ENCODE peak calls at places on chromosomes 2 and 18, in ten cellular contexts. O is fibroblast of lung, P is uterus, G is HCT116, Z is left ventricle myocardium inferior, B is heart left ventricle, K is mammary epithelial cell, A is Peyer's patch, N is ovary, E is endothelial cell of umbilical vein. D is an unnamed sample.

GRCh38 chr2:160379399-160379798 is 114.2 kb downstream of the RBMS1 start:
- DNase-seq in O (peak), K (peak), B (no peak), E (no peak), Z (no peak), G (no peak), N (no peak), A (no peak), P (no peak), D (no peak)

GRCh38 chr18:40375811-40376210 is 1579.2 kb upstream of the PIK3C3 start:
- DNase-seq in Z (no peak), A (no peak), B (no peak), E (no peak), G (no peak), K (no peak), O (peak), N (no peak), P (no peak), D (no peak)

GRCh38 chr2:29603341-29603740 is 318.0 kb downstream of the ALK start:
- DNase-seq in E (no peak), G (no peak), P (no peak), N (no peak), O (no peak), K (no peak), B (no peak), A (no peak), Z (no peak), D (no peak)

GRCh38 chr2:197908940-197909339 is 104.5 kb downstream of the PLCL1 start:
- DNase-seq in Z (no peak), E (no peak), K (no peak), O (peak), N (no peak), P (no peak), G (no peak), A (no peak), B (no peak), D (no peak)

GRCh38 chr18:21955757-21956652 is 213.4 kb upstream of the GATA6 start:
- DNase-seq in Z (peak), B (peak), E (peak), A (peak), N (peak), G (peak), O (peak), K (peak), P (peak), D (peak)

GRCh38 chr2:190216829-190217228 is 102.8 kb downstream of the HIBCH start:
- DNase-seq in A (no peak), N (peak), O (no peak), Z (peak), K (no peak), G (no peak), B (peak), E (peak), P (peak), D (no peak)

GRCh38 chr2:168821992-168822391 is 19.6 kb downstream of the NOSTRIN start:
- DNase-seq in Z (no peak), A (no peak), E (no peak), G (no peak), B (no peak), K (no peak), N (no peak), P (no peak), O (no peak), D (no peak)

GRCh38 chr2:53787255-53787910 is 539 bp downstream of the ERLEC1 start:
- DNase-seq in K (peak), B (no peak), E (peak), G (no peak), Z (no peak), N (no peak), P (no peak), O (peak), A (no peak), D (no peak)

GRCh38 chr18:32135595-32135994 is 43.9 kb downstream of the RNF138 start:
- DNase-seq in B (no peak), A (no peak), K (no peak), G (no peak), O (no peak), P (no peak), E (no peak), N (no peak), Z (no peak), D (no peak)

GRCh38 chr2:161857936-161858335 is 216.1 kb downstream of the DPP4 start:
- DNase-seq in N (no peak), B (no peak), K (no peak), O (no peak), G (no peak), A (no peak), E (no peak), Z (no peak), P (no peak), D (no peak)

GRCh38 chr2:84649487-84650142 is 133.3 kb downstream of the DNAH6 start:
- DNase-seq in E (no peak), A (no peak), K (no peak), Z (no peak), N (no peak), P (no peak), G (no peak), O (no peak), B (no peak), D (no peak)

GRCh38 chr18:57737661-57738060 is 65.5 kb downstream of the ATP8B1 start:
- DNase-seq in A (no peak), B (peak), G (no peak), N (no peak), E (no peak), K (peak), P (peak), O (peak), Z (peak), D (peak)

GRCh38 chr2:241315879-241316700 is at the start of gene SEPTIN2:
- DNase-seq in A (peak), K (peak), Z (peak), O (peak), N (peak), P (peak), B (peak), G (peak), E (peak), D (peak)

GRCh38 chr2:177799531-177799930 is 273.0 kb downstream of the PDE11A start:
- DNase-seq in P (no peak), B (no peak), G (no peak), E (peak), A (no peak), K (no peak), O (peak), N (no peak), Z (no peak), D (no peak)

GRCh38 chr2:218216336-218216673 is 684 bp upstream of the ARPC2 start:
- DNase-seq in B (no peak), G (no peak), Z (peak), P (peak), N (peak), E (no peak), O (no peak), A (no peak), K (no peak), D (peak)

GRCh38 chr2:135132314-135132713 is 80.2 kb downstream of the RAB3GAP1 start:
- DNase-seq in O (peak), K (peak), G (no peak), A (no peak), N (no peak), E (no peak), P (no peak), B (no peak), Z (no peak), D (no peak)

GRCh38 chr2:215851091-215851490 is 162.3 kb downstream of the MREG start:
- DNase-seq in E (peak), N (no peak), B (no peak), P (no peak), O (peak), A (no peak), K (no peak), G (no peak), Z (no peak), D (no peak)

GRCh38 chr18:58391932-58392331 is 237.0 kb downstream of the ALPK2 start:
- DNase-seq in P (no peak), N (no peak), K (no peak), E (no peak), Z (no peak), O (no peak), G (no peak), B (no peak), A (no peak), D (no peak)

GRCh38 chr2:240623531-240624010 is 1.7 kb upstream of the GPR35 start:
- DNase-seq in Z (peak), O (no peak), K (no peak), B (peak), E (no peak), N (no peak), P (no peak), G (no peak), A (no peak), D (no peak)

GRCh38 chr18:2707559-2708168 is 52.1 kb downstream of the SMCHD1 start:
- DNase-seq in P (no peak), K (no peak), G (no peak), E (no peak), A (no peak), B (no peak), N (no peak), Z (no peak), O (peak), D (no peak)

GRCh38 chr2:171615071-171615470 is 72.2 kb upstream of the DYNC1I2 start:
- DNase-seq in A (no peak), K (no peak), P (no peak), Z (no peak), B (no peak), G (no peak), N (no peak), E (no peak), O (peak), D (no peak)

GRCh38 chr2:233829193-233830110 is 24.9 kb downstream of the HJURP start:
- DNase-seq in G (no peak), O (no peak), E (no peak), Z (no peak), K (no peak), N (no peak), P (no peak), B (no peak), A (no peak), D (no peak)

GRCh38 chr2:233831011-233831721 is 23.2 kb downstream of the HJURP start:
- DNase-seq in G (no peak), E (no peak), O (no peak), A (no peak), B (no peak), N (no peak), Z (no peak), P (no peak), K (peak), D (no peak)

GRCh38 chr2:233831861-233832260 is 22.5 kb downstream of the HJURP start:
- DNase-seq in E (no peak), K (no peak), P (no peak), A (no peak), Z (no peak), N (no peak), B (no peak), O (no peak), G (no peak), D (no peak)

GRCh38 chr2:233830111-233830760 is 24.1 kb downstream of the HJURP start:
- DNase-seq in G (no peak), Z (no peak), K (no peak), P (no peak), B (no peak), A (no peak), O (no peak), N (no peak), E (no peak), D (no peak)

DNA sequence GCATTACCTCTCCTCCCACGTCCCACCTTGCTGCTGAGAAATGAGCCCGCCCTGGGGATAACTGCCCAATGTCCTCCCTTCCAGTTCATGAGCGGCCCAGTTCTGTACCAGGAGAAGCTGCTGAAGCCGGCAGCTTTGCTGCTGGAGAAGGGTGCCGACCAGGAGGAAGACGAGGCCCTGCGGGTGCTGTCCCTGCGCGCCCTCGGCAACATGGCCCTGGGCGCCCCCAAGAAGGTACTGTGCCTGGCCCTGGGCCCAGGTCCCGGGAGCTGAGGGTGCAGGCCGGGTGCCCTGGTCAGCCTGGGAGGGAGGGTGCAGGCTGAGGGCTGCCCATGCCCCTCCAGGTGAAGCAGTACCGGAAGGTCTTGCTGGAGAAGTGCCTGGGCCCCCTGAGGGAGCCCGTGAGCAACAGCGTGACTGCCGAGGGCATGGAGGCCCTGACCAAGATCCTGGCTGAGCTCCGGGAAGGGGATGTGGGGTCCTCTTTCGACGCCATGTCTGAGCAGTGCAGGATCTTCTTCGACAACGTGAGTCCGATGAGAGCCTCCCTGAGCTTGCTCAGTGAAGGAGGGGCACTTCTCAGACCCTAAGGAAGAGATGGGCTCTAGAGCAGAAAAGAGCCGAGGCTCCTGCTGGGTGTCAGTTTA is 25.7 kb downstream of the HJURP start:
- DNase-seq in G (no peak), P (no peak), K (no peak), B (no peak), E (no peak), N (no peak), A (no peak), O (no peak), Z (no peak), D (no peak)
- TF ChIP-seq CTCF in G (no peak), P (no peak), K (no peak), B (no peak), E (no peak), N (no peak), A (no peak), O (no peak), Z (no peak), D (no peak)

GRCh38 chr2:79981316-79981715 is 323.2 kb downstream of the LRRTM1 start:
- DNase-seq in O (no peak), A (no peak), P (no peak), G (no peak), E (no peak), K (no peak), B (no peak), N (no peak), Z (no peak), D (no peak)
- H3K4me3 ChIP-seq in O (no peak), A (no peak), P (no peak), G (no peak), E (no peak), K (no peak), B (no peak), N (no peak), Z (no peak), D (no peak)

DNA sequence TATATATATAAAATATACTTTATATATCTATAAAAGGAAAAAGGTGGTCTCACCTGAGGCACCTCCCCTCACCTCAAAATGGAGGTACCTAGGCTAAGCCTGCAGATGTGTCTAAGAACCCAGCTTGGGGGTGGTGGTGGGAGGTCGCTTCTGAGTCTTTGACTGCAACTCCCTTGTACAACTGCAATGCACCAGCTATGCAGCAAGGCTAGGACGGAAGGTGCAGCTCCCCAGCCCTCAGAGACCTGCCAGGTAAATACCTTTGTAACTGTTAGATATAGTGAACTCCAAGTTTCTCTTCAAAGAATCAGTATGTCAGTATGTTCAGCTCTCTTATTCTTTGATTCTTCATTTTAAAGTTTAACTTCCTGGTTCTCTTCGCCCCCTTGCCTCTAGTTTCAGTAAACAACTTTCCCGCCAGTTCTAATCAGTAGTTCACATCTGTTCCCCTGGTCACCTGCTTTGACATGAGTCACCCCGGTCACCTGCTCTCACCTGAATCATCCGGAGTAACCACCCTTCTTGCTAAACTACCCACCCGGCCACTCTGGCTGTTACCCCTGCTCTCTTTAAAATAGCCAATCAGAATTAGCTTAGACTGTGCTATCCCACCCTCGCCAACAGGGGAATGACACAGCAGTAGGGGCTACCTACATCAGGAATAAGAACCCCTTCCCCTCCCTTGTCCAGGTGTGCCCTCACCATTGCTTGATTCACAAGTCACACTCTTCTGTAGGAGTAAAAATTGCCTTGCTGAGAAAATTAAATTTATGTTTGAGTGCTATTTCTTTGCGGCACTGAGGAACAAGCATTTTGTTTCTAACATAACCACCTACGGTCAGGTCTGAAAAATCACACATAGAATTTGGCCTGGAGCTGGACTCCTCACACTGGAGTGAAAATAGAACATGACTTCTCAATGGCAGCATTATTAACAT is 24.7 kb upstream of the IMPA2 start:
- DNase-seq in K (no peak), P (no peak), A (no peak), E (no peak), B (no peak), N (no peak), G (no peak), Z (no peak), O (no peak), D (no peak)
- H3K27ac ChIP-seq in K (no peak), P (no peak), A (no peak), E (no peak), B (no peak), N (no peak), G (no peak), Z (no peak), O (no peak), D (no peak)

DNA sequence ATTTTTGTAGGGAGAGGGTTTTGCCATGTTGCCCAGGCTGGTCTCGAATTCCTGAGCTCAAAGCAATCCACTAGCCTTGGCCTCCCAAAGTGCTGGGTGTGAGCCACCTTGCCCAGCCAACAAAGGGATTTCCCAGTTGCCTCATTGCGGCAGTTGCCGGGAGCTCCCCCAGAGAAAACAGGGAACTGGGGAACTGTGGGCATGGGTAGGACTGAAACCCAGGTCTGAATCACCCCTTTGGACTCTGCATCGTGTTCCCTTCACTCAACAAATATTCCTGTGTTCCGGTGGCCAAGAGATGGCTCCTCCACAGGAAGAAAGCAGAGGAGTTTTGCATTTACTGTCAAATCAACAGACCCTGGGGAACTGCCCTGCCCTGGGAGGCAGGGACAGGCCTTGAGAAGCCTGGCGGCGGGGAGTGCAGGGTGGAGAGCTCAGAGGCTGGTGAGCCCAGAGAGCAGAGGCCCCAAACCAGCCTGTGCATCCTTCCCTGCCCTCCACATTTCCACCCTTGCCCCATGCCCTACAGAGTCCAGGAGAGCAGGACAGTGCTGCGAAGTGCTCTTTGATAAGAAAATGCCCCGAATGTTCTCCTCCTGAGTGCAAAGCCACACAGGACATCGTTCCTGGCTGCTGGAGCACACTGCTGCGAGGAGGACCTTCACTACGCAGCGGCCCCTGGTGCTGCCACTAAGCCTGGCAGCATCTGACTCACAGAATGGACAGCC is 24.9 kb downstream of the MYO7B start:
- DNase-seq in A (no peak), B (no peak), P (no peak), N (no peak), O (peak), K (peak), E (no peak), Z (no peak), G (no peak), D (no peak)
- TF ChIP-seq CTCF in A (no peak), B (no peak), P (no peak), N (no peak), O (no peak), K (no peak), E (no peak), Z (no peak), G (no peak), D (peak)

GRCh38 chr2:65691816-65692215 is 259.4 kb upstream of the SPRED2 start:
- DNase-seq in O (no peak), K (no peak), G (no peak), E (no peak), B (no peak), N (no peak), A (no peak), Z (no peak), P (no peak), D (no peak)

GRCh38 chr2:65688166-65688886 is 255.9 kb upstream of the SPRED2 start:
- DNase-seq in G (no peak), Z (no peak), N (no peak), P (no peak), A (no peak), B (no peak), E (no peak), O (no peak), K (no peak), D (no peak)

GRCh38 chr2:65686928-65687521 is 254.6 kb upstream of the SPRED2 start:
- DNase-seq in B (no peak), N (no peak), Z (no peak), G (no peak), K (no peak), O (no peak), A (no peak), P (no peak), E (no peak), D (no peak)

DNA sequence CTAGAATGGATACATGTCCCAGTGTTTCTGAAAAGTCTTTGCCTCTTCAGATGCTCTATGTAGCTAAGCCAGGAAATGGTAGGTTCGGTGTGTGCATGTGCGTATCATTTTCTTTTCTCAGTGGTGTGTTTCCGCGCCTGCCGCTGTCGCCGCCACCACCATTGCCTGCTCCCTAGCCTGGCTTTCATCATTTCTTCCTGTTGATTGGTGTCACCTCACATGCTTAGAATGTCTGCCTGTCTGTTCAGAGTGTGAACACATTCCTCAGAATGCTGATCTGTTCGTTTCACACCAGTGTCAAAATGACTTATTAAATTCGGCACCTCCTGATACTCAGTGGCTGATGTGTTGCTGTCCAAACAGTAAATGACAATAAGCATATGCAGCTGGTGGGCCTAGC is 255.2 kb upstream of the SPRED2 start:
- DNase-seq in E (no peak), B (no peak), A (no peak), G (no peak), K (no peak), N (no peak), Z (no peak), P (no peak), O (no peak), D (peak)
- H3K4me3 ChIP-seq in E (no peak), B (no peak), A (no peak), G (no peak), K (no peak), N (no peak), Z (no peak), P (no peak), O (no peak), D (peak)